ENCODE peak calls at places on chromosomes 6 and 20, in ten cellular contexts. O is epithelial cell of esophagus; Z is CD8-positive, alpha-beta T cell; L is GM10248; H is fibroblast of lung; P is cardiac fibroblast; Y is PC-3; X is IMR-90; G is A549; U is lower lobe of right lung. R is an unnamed sample.

GRCh38 chr6:30612213-30612612 is 4.8 kb downstream of the PPP1R10 start:
- DNase-seq in U (no peak), Y (peak; percentile 45), L (no peak), Z (no peak), O (peak; percentile 45), G (peak; percentile 39), X (peak; percentile 57), H (peak; percentile 68), P (peak; percentile 59), R (no peak)

GRCh38 chr6:5570641-5571040 is 309.3 kb downstream of the FARS2 start:
- DNase-seq in O (no peak), L (no peak), Y (no peak), G (no peak), X (no peak), H (no peak), Z (no peak), U (no peak), P (no peak), R (no peak)

GRCh38 chr6:138590796-138591709 is 91.8 kb upstream of the NHSL1 start:
- DNase-seq in O (peak; percentile 73), L (peak; percentile 64), Z (peak; percentile 37), U (no peak), G (peak; percentile 62), Y (peak; percentile 77), X (peak; percentile 79), H (peak; percentile 82), P (peak; percentile 85), R (no peak)

GRCh38 chr6:29759457-29759856 is 36.2 kb downstream of the HLA-F start:
- DNase-seq in G (no peak), H (no peak), O (no peak), Z (no peak), P (peak; percentile 21), L (no peak), X (no peak), Y (no peak), U (no peak), R (no peak)

GRCh38 chr20:1820137-1821074 is 74.8 kb upstream of the SIRPA start:
- DNase-seq in P (peak; percentile 83), L (no peak), U (peak; percentile 70), Y (peak; percentile 53), O (peak; percentile 72), H (peak; percentile 68), X (peak; percentile 80), Z (no peak), G (no peak), R (no peak)

GRCh38 chr6:98384766-98385165 is 449.6 kb upstream of the POU3F2 start:
- DNase-seq in H (no peak), P (no peak), L (no peak), Z (no peak), X (no peak), O (no peak), Y (no peak), U (no peak), G (peak; percentile 4), R (no peak)

GRCh38 chr6:4134841-4135664 is at the start of gene ECI2:
- DNase-seq in Z (no peak), G (peak; percentile 69), L (peak; percentile 51), X (peak; percentile 27), U (peak; percentile 86), O (peak; percentile 46), P (peak; percentile 66), Y (peak; percentile 48), H (no peak), R (no peak)

GRCh38 chr6:150894935-150895686 is 29.6 kb downstream of the MTHFD1L start:
- DNase-seq in H (peak; percentile 63), G (peak; percentile 42), U (no peak), X (peak; percentile 62), Y (peak; percentile 29), O (peak; percentile 57), L (peak; percentile 45), Z (no peak), P (peak; percentile 39), R (no peak)

GRCh38 chr20:57772349-57772964 is 62.6 kb upstream of the PMEPA1 start:
- DNase-seq in O (peak; percentile 91), H (peak; percentile 34), Y (peak; percentile 99), U (no peak), L (no peak), X (peak; percentile 64), G (peak; percentile 98), Z (peak; percentile 11), P (peak; percentile 73), R (peak; percentile 14)

GRCh38 chr6:167444602-167445346 is 119.9 kb downstream of the TTLL2 start:
- DNase-seq in Y (no peak), G (no peak), X (no peak), O (no peak), L (no peak), Z (no peak), H (no peak), P (no peak), U (no peak), R (no peak)

GRCh38 chr6:147530132-147531060 is 21.9 kb downstream of the SAMD5 start:
- DNase-seq in Y (peak; percentile 2), U (no peak), L (no peak), P (no peak), G (peak; percentile 9), O (no peak), Z (no peak), X (no peak), H (no peak), R (no peak)

GRCh38 chr6:147531321-147531720 is 22.8 kb downstream of the SAMD5 start:
- DNase-seq in O (no peak), U (no peak), L (no peak), G (no peak), H (no peak), P (no peak), Y (no peak), X (no peak), Z (no peak), R (no peak)

GRCh38 chr6:147538821-147539220 is 30.3 kb downstream of the SAMD5 start:
- DNase-seq in L (no peak), Y (no peak), U (no peak), G (no peak), X (no peak), P (no peak), Z (no peak), H (no peak), O (no peak), R (peak; percentile 66)

GRCh38 chr6:147528511-147529145 is 20.1 kb downstream of the SAMD5 start:
- DNase-seq in X (no peak), Z (no peak), U (no peak), O (no peak), Y (no peak), H (no peak), G (no peak), L (no peak), P (no peak), R (peak; percentile 91)

GRCh38 chr6:147534116-147534865 is 25.8 kb downstream of the SAMD5 start:
- DNase-seq in G (no peak), U (no peak), L (no peak), P (no peak), Y (no peak), H (no peak), O (no peak), Z (no peak), X (no peak), R (no peak)
- TF ChIP-seq CTCF in G (no peak), U (no peak), L (no peak), P (no peak), Y (no peak), H (no peak), O (no peak), Z (no peak), X (no peak), R (no peak)

DNA sequence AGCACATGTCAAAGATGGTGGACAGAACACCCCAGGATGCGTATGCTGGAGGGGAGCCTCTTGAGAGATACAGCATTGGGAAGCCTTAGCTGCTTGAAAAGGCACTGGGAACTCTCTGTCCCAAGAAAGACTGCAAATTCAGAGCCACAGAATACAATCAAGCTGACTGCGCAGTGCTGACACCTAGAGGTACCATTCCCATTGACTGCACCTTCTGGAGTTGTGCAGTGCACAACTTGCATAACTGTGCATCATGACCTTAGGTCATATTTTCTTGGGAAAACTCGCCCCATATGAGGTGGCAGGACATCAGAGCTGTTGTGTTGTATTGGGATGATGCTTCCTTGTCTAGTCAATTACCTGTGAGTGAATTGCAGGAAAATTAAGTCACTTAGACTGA is 646.5 kb upstream of the NOX3 start:
- DNase-seq in L (no peak), P (peak; percentile 1), O (peak; percentile 18), Z (no peak), Y (peak; percentile 58), H (peak; percentile 2), X (peak; percentile 23), U (no peak), G (peak; percentile 10), R (no peak)
- TF ChIP-seq CTCF in L (no peak), P (no peak), O (peak; percentile 11), Z (no peak), Y (peak; percentile 63), H (peak; percentile 43), X (peak; percentile 36), U (no peak), G (peak; percentile 12), R (peak; percentile 49)

GRCh38 chr6:68968301-68968649 is 333.2 kb downstream of the ADGRB3 start:
- DNase-seq in L (no peak), P (no peak), Z (no peak), X (no peak), O (no peak), G (no peak), U (no peak), H (no peak), Y (no peak), R (no peak)
- TF ChIP-seq CTCF in L (no peak), P (no peak), Z (no peak), X (no peak), O (no peak), G (no peak), U (no peak), H (no peak), Y (no peak), R (no peak)

GRCh38 chr6:22785036-22785435 is 215.7 kb downstream of the HDGFL1 start:
- DNase-seq in U (no peak), O (no peak), G (no peak), P (no peak), X (peak; percentile 38), Z (no peak), H (peak; percentile 28), Y (no peak), L (no peak), R (peak; percentile 46)
- TF ChIP-seq CTCF in U (no peak), O (no peak), G (no peak), P (no peak), X (no peak), Z (no peak), H (no peak), Y (no peak), L (no peak), R (no peak)

R was measured in retinal pigment epithelial cell.